ENCODE peak calls at places on chromosomes 5 and 9, in seven cellular contexts. I is GM23248; B is NCI-H1092 treated with DMSO at 0.1 percent for 48 hours; X is stimulated activated naive B cell treated with anti-CD40 and anti-IgM and Interleukin-4, amounts not matched to agents 10 μg/mL and 1 μg/mL and 100 μg/mL, for 72 hours; L is substantia nigra; G is T follicular helper cell; U is HL-60. C is an unnamed sample.

GRCh38 chr5:51373880-51374523 is 9.2 kb upstream of the ISL1 start:
- DNase-seq in G (no peak), B (no peak), U (no peak), L (no peak), I (no peak), X (no peak), C (no peak)

GRCh38 chr5:142654578-142655042 is 31.3 kb downstream of the FGF1 start:
- DNase-seq in B (no peak), G (no peak), X (no peak), U (no peak), L (no peak), I (no peak), C (no peak)

GRCh38 chr5:115402822-115403577 is 106.5 kb upstream of the CCDC112 start:
- DNase-seq in U (no peak), G (no peak), L (no peak), X (no peak), B (no peak), I (peak; percentile 80), C (no peak)

GRCh38 chr9:117300686-117301085 is 114.2 kb downstream of the ASTN2 start:
- DNase-seq in I (no peak), X (no peak), G (no peak), B (no peak), L (no peak), U (no peak), C (no peak)

GRCh38 chr5:114450516-114450909 is 88.6 kb downstream of the KCNN2 start:
- DNase-seq in X (no peak), U (no peak), B (no peak), G (no peak), L (no peak), I (peak; percentile 44), C (no peak)

GRCh38 chr9:93093081-93093448 is 3.0 kb upstream of the CARD19 start:
- DNase-seq in X (no peak), I (no peak), B (no peak), U (no peak), G (no peak), L (no peak), C (no peak)

GRCh38 chr9:108468364-108468763 is 387.4 kb downstream of the ACTL7B start:
- DNase-seq in B (peak; percentile 17), I (peak; percentile 66), L (no peak), G (no peak), X (peak; percentile 10), U (peak; percentile 41), C (no peak)

GRCh38 chr5:72611111-72611724 is 104.0 kb upstream of the ZNF366 start:
- DNase-seq in I (peak; percentile 90), G (peak; percentile 4), U (peak; percentile 17), B (peak; percentile 69), L (peak; percentile 68), X (peak; percentile 23), C (peak; percentile 69)

GRCh38 chr9:135577256-135577655 is 15.7 kb downstream of the PAEP start:
- DNase-seq in G (no peak), X (no peak), L (no peak), U (no peak), I (no peak), B (no peak), C (no peak)

GRCh38 chr9:83630938-83631457 is 8.1 kb downstream of the IDNK start:
- DNase-seq in I (no peak), G (no peak), B (no peak), L (no peak), U (no peak), X (no peak), C (no peak)

GRCh38 chr5:69374911-69375446 is 5.4 kb downstream of the RAD17 start:
- DNase-seq in I (no peak), G (no peak), U (no peak), X (no peak), B (no peak), L (no peak), C (no peak)

GRCh38 chr5:148186248-148187003 is 16.4 kb upstream of the SPINK6 start:
- DNase-seq in X (no peak), B (no peak), G (no peak), L (no peak), I (peak; percentile 80), U (peak; percentile 71), C (no peak)

C was measured in NCI-H1105 treated with DMSO at 0.1 percent for 48 hours.